ENCODE peak calls at places on chromosome 14, in nine cellular contexts. A is body of pancreas; E is AG04449; C is pancreas; T is breast epithelium; L is CD4-positive, alpha-beta T cell; U is neural crest cell; V is RWPE1; Y is WERI-Rb-1. H is an unnamed sample.

GRCh38 chr14:71013551-71014192 is 106.4 kb downstream of the PCNX1 start:
- DNase-seq in A (no peak), E (no peak), C (no peak), T (no peak), L (no peak), U (no peak), V (no peak), Y (no peak), H (no peak)

GRCh38 chr14:88998027-88998426 is 173.6 kb downstream of the TTC8 start:
- DNase-seq in A (no peak), E (no peak), C (no peak), T (no peak), L (no peak), U (no peak), V (no peak), Y (no peak), H (no peak)

GRCh38 chr14:24252289-24253124 is 10.1 kb upstream of the TINF2 start:
- DNase-seq in A (no peak), E (no peak), C (no peak), T (no peak), L (no peak), U (no peak), V (no peak), Y (no peak), H (no peak)

GRCh38 chr14:106872619-106873446 is 1346.5 kb downstream of the TMEM121 start:
- DNase-seq in A (peak), E (no peak), C (peak), T (peak), L (peak), U (no peak), V (peak), Y (peak), H (peak)

GRCh38 chr14:106790189-106791036 is 1264.0 kb downstream of the TMEM121 start:
- DNase-seq in A (peak), E (no peak), C (peak), T (peak), L (peak), U (no peak), V (peak), Y (peak), H (peak)

GRCh38 chr14:97446087-97446486 is 648.9 kb downstream of the VRK1 start:
- DNase-seq in A (no peak), E (no peak), C (no peak), T (no peak), L (no peak), U (no peak), V (no peak), Y (no peak), H (no peak)

GRCh38 chr14:72111921-72112320 is 179.7 kb downstream of the RGS6 start:
- DNase-seq in A (no peak), E (no peak), C (no peak), T (no peak), L (no peak), U (no peak), V (no peak), Y (no peak), H (no peak)

GRCh38 chr14:98984719-98985041 is 287.3 kb downstream of the BCL11B start:
- DNase-seq in A (no peak), E (no peak), C (no peak), T (no peak), L (peak), U (no peak), V (no peak), Y (no peak), H (no peak)

GRCh38 chr14:105945891-105946290 is 419.5 kb downstream of the TMEM121 start:
- DNase-seq in A (peak), E (no peak), C (peak), T (no peak), L (no peak), U (no peak), V (no peak), Y (no peak), H (peak)

GRCh38 chr14:34300330-34300729 is 161.7 kb downstream of the SPTSSA start:
- DNase-seq in A (no peak), E (no peak), C (no peak), T (no peak), L (no peak), U (no peak), V (no peak), Y (no peak), H (no peak)

GRCh38 chr14:79491161-79491560 is 720.1 kb downstream of the DIO2 start:
- DNase-seq in A (no peak), E (no peak), C (no peak), T (no peak), L (no peak), U (no peak), V (no peak), Y (no peak), H (no peak)

GRCh38 chr14:63840981-63841380 is 11.8 kb upstream of the SYNE2 start:
- DNase-seq in A (no peak), E (no peak), C (no peak), T (no peak), L (peak), U (no peak), V (no peak), Y (peak), H (peak)

GRCh38 chr14:35553808-35554207 is 19.8 kb downstream of the INSM2 start:
- DNase-seq in A (no peak), E (peak), C (no peak), T (no peak), L (no peak), U (no peak), V (no peak), Y (no peak), H (no peak)

GRCh38 chr14:37168721-37169120 is 3.7 kb downstream of the SLC25A21 start:
- DNase-seq in A (no peak), E (no peak), C (no peak), T (no peak), L (no peak), U (no peak), V (no peak), Y (no peak), H (no peak)

GRCh38 chr14:24441904-24442239 is 704 bp downstream of the SDR39U1 start:
- DNase-seq in A (no peak), E (no peak), C (no peak), T (no peak), L (no peak), U (no peak), V (peak), Y (no peak), H (no peak)

GRCh38 chr14:49908433-49908782 is 15.5 kb downstream of the ARF6 start:
- DNase-seq in A (no peak), E (no peak), C (no peak), T (no peak), L (no peak), U (no peak), V (peak), Y (no peak), H (no peak)

DNA sequence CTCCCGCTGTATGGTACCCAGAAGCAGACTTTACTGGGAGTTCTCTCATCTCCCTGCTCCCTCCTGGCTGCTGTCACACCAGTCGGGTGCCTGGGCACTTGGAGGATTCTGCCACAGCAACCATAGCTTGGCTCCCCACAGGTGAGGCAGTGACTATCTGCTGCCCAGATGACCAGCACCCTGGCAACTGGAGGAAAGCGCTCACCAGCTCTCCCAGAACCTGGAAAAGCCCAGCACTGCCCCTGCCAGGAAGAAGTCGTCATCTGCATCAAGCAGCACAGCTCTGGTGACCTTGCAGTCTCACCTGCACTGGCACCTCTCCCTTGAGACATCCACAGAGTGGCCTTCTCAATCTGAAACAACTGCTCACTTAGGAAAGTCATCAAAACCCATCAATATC is 31.9 kb upstream of the TC2N start:
- DNase-seq in A (peak), E (no peak), C (peak), T (peak), L (no peak), U (no peak), V (peak), Y (no peak), H (peak)
- TF ChIP-seq CTCF in A (peak), E (no peak), C (no peak), T (peak), L (no peak), U (no peak), V (no peak), Y (peak), H (peak)

GRCh38 chr14:22885975-22886374 is 3.0 kb downstream of the REM2 start:
- DNase-seq in A (no peak), E (no peak), C (no peak), T (no peak), L (no peak), U (no peak), V (no peak), Y (no peak), H (no peak)

GRCh38 chr14:22882529-22883190 is 362 bp upstream of the REM2 start:
- DNase-seq in A (peak), E (no peak), C (peak), T (peak), L (peak), U (peak), V (peak), Y (peak), H (peak)

GRCh38 chr14:22883191-22883976 is at the start of gene REM2:
- DNase-seq in A (no peak), E (no peak), C (no peak), T (no peak), L (no peak), U (peak), V (no peak), Y (peak), H (no peak)

GRCh38 chr14:22886500-22887259 is 3.7 kb downstream of the REM2 start:
- DNase-seq in A (peak), E (no peak), C (peak), T (peak), L (peak), U (peak), V (peak), Y (no peak), H (peak)

GRCh38 chr14:22884721-22885523 is 1.9 kb downstream of the REM2 start:
- DNase-seq in A (no peak), E (no peak), C (no peak), T (no peak), L (no peak), U (no peak), V (no peak), Y (no peak), H (no peak)
- TF ChIP-seq CTCF in A (no peak), E (no peak), C (no peak), T (no peak), L (no peak), U (no peak), V (no peak), Y (no peak), H (no peak)

GRCh38 chr14:27557445-27557844 is 959.6 kb upstream of the NOVA1 start:
- DNase-seq in A (no peak), E (no peak), C (no peak), T (no peak), L (no peak), U (no peak), V (no peak), Y (no peak), H (no peak)

DNA sequence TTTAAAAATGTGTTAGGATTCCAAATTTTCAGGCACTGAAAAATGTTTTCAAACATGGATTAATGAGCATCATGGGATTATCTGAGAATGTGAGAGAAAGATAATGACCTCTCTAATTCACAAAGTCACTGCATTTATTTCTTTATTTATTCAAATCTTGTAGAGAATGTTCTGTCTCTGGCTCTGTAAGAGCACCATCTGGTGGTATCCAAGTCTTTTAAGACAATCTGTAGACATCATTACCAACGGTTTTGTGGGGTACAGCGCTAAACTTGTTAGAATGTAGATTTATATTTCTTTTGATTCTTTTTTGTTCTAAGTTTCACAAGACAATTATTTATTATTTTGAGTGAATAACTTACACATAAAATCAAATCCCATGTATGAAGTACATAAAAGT is 956.0 kb upstream of the NOVA1 start:
- DNase-seq in A (no peak), E (no peak), C (no peak), T (no peak), L (no peak), U (no peak), V (no peak), Y (no peak), H (peak)
- TF ChIP-seq CTCF in A (no peak), E (no peak), C (no peak), T (no peak), L (no peak), U (peak), V (no peak), Y (no peak), H (peak)

GRCh38 chr14:20836668-20837338 is 34.2 kb upstream of the RNASE1 start:
- DNase-seq in A (peak), E (no peak), C (peak), T (no peak), L (no peak), U (no peak), V (peak), Y (no peak), H (peak)
- TF ChIP-seq CTCF in A (peak), E (peak), C (no peak), T (peak), L (no peak), U (peak), V (no peak), Y (no peak), H (no peak)

GRCh38 chr14:82999802-83000201 is 1466.1 kb upstream of the SEL1L start:
- DNase-seq in A (no peak), E (no peak), C (no peak), T (no peak), L (no peak), U (no peak), V (no peak), Y (peak), H (peak)
- TF ChIP-seq CTCF in A (no peak), E (no peak), C (no peak), T (no peak), L (no peak), U (peak), V (no peak), Y (peak), H (peak)

GRCh38 chr14:52068741-52069616 is at the start of gene NID2:
- DNase-seq in A (peak), E (no peak), C (peak), T (peak), L (no peak), U (peak), V (peak), Y (peak), H (no peak)

GRCh38 chr14:52072266-52072780 is 3.5 kb upstream of the NID2 start:
- DNase-seq in A (no peak), E (no peak), C (no peak), T (no peak), L (no peak), U (no peak), V (no peak), Y (peak), H (no peak)

GRCh38 chr14:52071675-52072074 is 2.8 kb upstream of the NID2 start:
- DNase-seq in A (no peak), E (no peak), C (no peak), T (no peak), L (no peak), U (no peak), V (no peak), Y (no peak), H (no peak)

GRCh38 chr14:52067873-52068740 is 752 bp downstream of the NID2 start:
- DNase-seq in A (peak), E (no peak), C (no peak), T (no peak), L (no peak), U (peak), V (no peak), Y (peak), H (no peak)

DNA sequence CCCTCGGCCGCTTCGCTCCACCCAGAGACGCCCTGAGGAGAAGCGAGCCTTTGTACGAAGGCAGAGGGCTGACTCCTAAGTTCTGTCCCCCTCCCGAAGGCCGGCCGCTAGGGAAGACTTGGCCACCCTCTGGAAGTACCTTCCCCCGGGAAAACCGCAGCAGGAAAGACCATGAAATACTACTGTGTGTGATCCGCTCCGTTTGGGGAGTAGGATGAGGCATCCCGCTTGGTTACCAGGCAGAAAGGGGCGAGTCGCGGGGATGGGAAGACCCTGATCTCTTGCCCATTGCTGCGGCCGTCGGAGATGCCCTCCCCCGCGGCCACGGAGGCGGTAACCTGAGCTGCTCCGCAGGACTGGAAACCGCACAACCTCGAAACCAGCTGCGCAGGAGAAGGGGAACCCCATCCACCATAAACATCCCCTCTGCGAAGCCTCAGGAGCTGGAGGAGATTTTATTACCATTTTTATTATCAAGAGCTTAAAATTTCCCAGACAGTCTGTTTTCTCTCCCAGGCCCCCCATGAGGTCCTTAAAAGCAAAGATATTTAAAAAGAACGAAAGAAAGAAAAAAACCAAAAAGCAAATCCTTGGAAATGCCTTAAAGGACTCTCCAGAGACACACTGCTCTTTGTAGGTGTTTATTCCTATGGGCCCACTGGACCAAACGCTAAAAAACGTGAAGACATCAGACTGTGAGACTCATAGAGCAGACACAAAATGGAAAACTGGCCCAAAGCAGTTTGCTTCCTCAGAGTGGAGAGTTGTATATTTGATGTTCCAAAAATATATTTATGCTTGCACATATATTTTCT is 965 bp upstream of the NID2 start:
- DNase-seq in A (no peak), E (no peak), C (no peak), T (no peak), L (no peak), U (no peak), V (no peak), Y (no peak), H (no peak)
- TF ChIP-seq CTCF in A (no peak), E (no peak), C (no peak), T (no peak), L (no peak), U (no peak), V (no peak), Y (no peak), H (no peak)

DNA sequence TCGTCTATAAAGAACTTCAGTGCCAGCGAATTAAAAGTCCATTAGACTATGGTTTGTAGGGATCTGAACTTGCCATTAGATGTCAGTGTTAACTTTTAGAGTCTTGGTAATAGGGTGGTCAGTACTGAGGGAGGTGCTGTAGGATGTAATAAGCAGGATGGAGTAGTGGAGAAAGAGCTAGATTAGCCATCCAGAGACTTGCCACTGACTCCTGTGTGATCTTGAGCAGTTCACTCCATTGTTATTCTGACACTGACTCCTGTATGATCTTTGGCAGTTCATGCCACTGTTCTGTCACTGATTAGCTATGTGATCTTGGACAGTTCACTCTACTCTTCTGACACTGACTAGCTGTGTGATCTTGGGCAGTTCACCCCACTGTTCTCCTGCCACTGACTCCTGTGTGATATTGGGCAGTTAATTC is 133.6 kb downstream of the TTLL5 start:
- DNase-seq in A (no peak), E (peak), C (no peak), T (no peak), L (no peak), U (no peak), V (no peak), Y (peak), H (peak)
- TF ChIP-seq CTCF in A (peak), E (peak), C (no peak), T (no peak), L (no peak), U (no peak), V (no peak), Y (peak), H (peak)

DNA sequence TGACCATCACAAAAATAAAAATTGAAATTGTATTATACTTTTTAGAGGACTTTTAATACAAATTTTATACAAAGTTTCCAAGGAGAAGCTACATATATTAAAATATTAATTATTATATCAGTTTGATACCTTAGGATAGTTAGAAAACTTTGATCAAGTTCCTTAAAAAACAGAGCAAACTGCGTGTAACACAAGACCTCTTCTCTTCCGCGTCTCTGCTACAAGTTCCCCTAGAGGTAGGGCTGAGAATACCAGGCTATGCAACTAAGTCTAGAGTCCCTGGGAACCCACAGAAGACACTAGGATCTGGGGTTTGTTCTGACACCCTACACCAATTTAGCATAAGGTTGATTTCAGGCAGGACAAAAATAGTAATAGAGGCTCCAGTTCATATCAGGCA is 319.0 kb downstream of the FOXG1 start:
- DNase-seq in A (no peak), E (no peak), C (no peak), T (no peak), L (no peak), U (no peak), V (peak), Y (no peak), H (peak)
- TF ChIP-seq CTCF in A (no peak), E (peak), C (no peak), T (no peak), L (no peak), U (peak), V (peak), Y (peak), H (peak)